ENCODE peak calls at places on chromosomes 1 and 21, in five cellular contexts. F is activated CD4-positive, alpha-beta T cell treated with anti-CD3 and anti-CD28 coated beads, Interleukin-2, amount 10 ng/mL, durations not matched to agents 7 days and 5 days; I is ELR; S is RWPE1; T is activated T-cell treated with anti-CD3 and anti-CD28 coated beads for 1 hour. M is an unnamed sample.

GRCh38 chr1:119829636-119830035 is 18.4 kb upstream of the REG4 start:
- DNase-seq in T (no peak), F (no peak), I (no peak), S (no peak), M (no peak)

GRCh38 chr1:153959454-153959853 is 1.0 kb upstream of the CRTC2 start:
- DNase-seq in I (no peak), S (no peak), T (no peak), F (no peak), M (no peak)

GRCh38 chr1:50419192-50419906 is 3.9 kb downstream of the DMRTA2 start:
- DNase-seq in T (no peak), F (no peak), I (no peak), S (no peak), M (peak)

GRCh38 chr1:91613594-91613993 is 112.9 kb downstream of the CDC7 start:
- DNase-seq in T (no peak), S (peak), F (no peak), I (peak), M (no peak)

GRCh38 chr1:204203206-204203767 is 7.0 kb upstream of the KISS1 start:
- DNase-seq in S (peak), I (no peak), F (no peak), T (no peak), M (peak)

GRCh38 chr1:82861749-82862148 is 1061.0 kb downstream of the ADGRL2 start:
- DNase-seq in I (no peak), F (no peak), S (no peak), T (no peak), M (no peak)

GRCh38 chr1:44276901-44277300 is 63.6 kb downstream of the DMAP1 start:
- DNase-seq in S (peak), T (no peak), F (no peak), I (peak), M (no peak)

GRCh38 chr1:70890408-70890807 is 157.2 kb downstream of the PTGER3 start:
- DNase-seq in T (no peak), I (no peak), F (no peak), S (no peak), M (no peak)

GRCh38 chr21:37762606-37763005 is 153.7 kb downstream of the KCNJ6 start:
- DNase-seq in I (no peak), F (no peak), S (no peak), T (no peak), M (no peak)

GRCh38 chr1:8396083-8396911 is 78.4 kb downstream of the SLC45A1 start:
- DNase-seq in I (peak), T (no peak), F (no peak), S (no peak), M (peak)

GRCh38 chr1:50704126-50704525 is 255.9 kb downstream of the FAF1 start:
- DNase-seq in I (peak), S (peak), T (no peak), F (peak), M (peak)

GRCh38 chr1:214862421-214862820 is 220.1 kb upstream of the KCNK2 start:
- DNase-seq in I (peak), T (no peak), S (no peak), F (no peak), M (no peak)

GRCh38 chr1:78492376-78492950 is 1.7 kb downstream of the PTGFR start:
- DNase-seq in T (no peak), F (no peak), I (no peak), S (no peak), M (no peak)

GRCh38 chr1:201563406-201563780 is 24.5 kb downstream of the NAV1 start:
- DNase-seq in I (no peak), S (no peak), T (no peak), F (no peak), M (no peak)

GRCh38 chr1:195899762-195900352 is 708.4 kb downstream of the KCNT2 start:
- DNase-seq in S (peak), T (no peak), I (peak), F (no peak), M (no peak)

GRCh38 chr21:16587671-16588379 is 858.0 kb downstream of the USP25 start:
- DNase-seq in T (no peak), I (peak), F (no peak), S (peak), M (peak)

GRCh38 chr1:167110586-167110985 is 16.7 kb downstream of the STYXL2 start:
- DNase-seq in F (peak), S (no peak), T (no peak), I (no peak), M (no peak)

GRCh38 chr1:19361231-19362147 is 49.4 kb downstream of the SLC66A1 start:
- DNase-seq in T (no peak), S (peak), F (no peak), I (no peak), M (no peak)

GRCh38 chr1:25657786-25658760 is 41.5 kb downstream of the MAN1C1 start:
- DNase-seq in S (no peak), I (no peak), T (no peak), F (no peak), M (no peak)

GRCh38 chr1:22628698-22629444 is 7.6 kb upstream of the C1QA start:
- DNase-seq in T (no peak), I (no peak), S (no peak), F (no peak), M (no peak)

GRCh38 chr1:86852289-86852688 is 61.6 kb downstream of the SELENOF start:
- DNase-seq in F (no peak), S (no peak), T (no peak), I (no peak), M (no peak)

GRCh38 chr1:87506147-87506546 is 177.5 kb downstream of the LMO4 start:
- DNase-seq in T (no peak), I (no peak), S (no peak), F (no peak), M (no peak)

GRCh38 chr21:44752701-44753235 is 41.4 kb upstream of the TSPEAR start:
- DNase-seq in I (peak), S (peak), F (no peak), T (no peak), M (peak)

GRCh38 chr1:41779350-41779749 is 139.4 kb downstream of the HIVEP3 start:
- DNase-seq in F (no peak), I (no peak), S (no peak), T (no peak), M (no peak)

GRCh38 chr1:84996846-84997666 is at the start of gene MCOLN2:
- DNase-seq in T (peak), I (peak), F (peak), S (peak), M (peak)

M was measured in dermis blood vessel endothelial cell.